ENCODE peak calls at places on chromosomes 7 and 10, in nine cellular contexts. B is HL-60, M is sigmoid colon, G is breast epithelium, N is GM23338, P is K562, Z is HCT116, X is transverse colon, A is endothelial cell of umbilical vein. J is an unnamed sample.

GRCh38 chr10:63631971-63632370 is 110.8 kb downstream of the REEP3 start:
- DNase-seq in P (no peak), X (no peak), M (no peak), N (no peak), A (no peak), B (no peak), G (no peak), Z (no peak), J (no peak)

GRCh38 chr7:142441074-142441403 is 183.2 kb upstream of the PRSS58 start:
- DNase-seq in Z (no peak), N (peak), A (no peak), M (no peak), B (no peak), P (no peak), G (no peak), X (no peak), J (no peak)

GRCh38 chr10:74967850-74968620 is 141.6 kb downstream of the KAT6B start:
- DNase-seq in N (peak), P (peak), A (peak), X (no peak), M (no peak), B (no peak), G (no peak), Z (no peak), J (no peak)

GRCh38 chr7:87866089-87866488 is 10.1 kb downstream of the SLC25A40 start:
- DNase-seq in G (no peak), A (no peak), P (no peak), X (no peak), N (no peak), Z (no peak), B (no peak), M (no peak), J (no peak)

GRCh38 chr10:17236468-17236886 is 8.4 kb downstream of the VIM start:
- DNase-seq in M (no peak), A (peak), B (no peak), N (no peak), G (no peak), P (no peak), Z (no peak), X (no peak), J (no peak)

GRCh38 chr10:5563237-5563961 is 38.6 kb downstream of the CALML3 start:
- DNase-seq in A (no peak), G (peak), M (peak), N (no peak), B (no peak), X (peak), Z (no peak), P (no peak), J (no peak)

GRCh38 chr10:70751991-70752390 is 33.2 kb downstream of the TBATA start:
- DNase-seq in X (no peak), G (no peak), N (no peak), A (no peak), M (no peak), Z (no peak), P (no peak), B (no peak), J (no peak)

GRCh38 chr10:101046332-101047238 is 15.2 kb upstream of the KAZALD1 start:
- DNase-seq in X (no peak), B (no peak), P (no peak), N (peak), G (no peak), Z (no peak), M (no peak), A (no peak), J (no peak)

GRCh38 chr7:156735861-156736260 is 95.3 kb downstream of the RNF32 start:
- DNase-seq in P (no peak), G (no peak), B (no peak), M (no peak), A (peak), Z (no peak), N (no peak), X (no peak), J (no peak)

GRCh38 chr10:71357792-71358265 is 38.8 kb downstream of the SLC29A3 start:
- DNase-seq in P (peak), N (no peak), B (no peak), A (no peak), M (no peak), G (no peak), Z (no peak), X (no peak), J (no peak)

GRCh38 chr7:42055171-42055570 is 181.8 kb downstream of the GLI3 start:
- DNase-seq in X (no peak), A (no peak), N (no peak), Z (no peak), P (no peak), M (no peak), G (no peak), B (no peak), J (no peak)

GRCh38 chr7:38855867-38856266 is 53.1 kb downstream of the VPS41 start:
- DNase-seq in G (no peak), Z (no peak), A (no peak), B (no peak), P (no peak), X (no peak), M (no peak), N (no peak), J (no peak)

GRCh38 chr7:151469281-151469680 is 29.3 kb upstream of the CRYGN start:
- DNase-seq in P (no peak), X (peak), M (no peak), N (no peak), A (no peak), Z (no peak), B (no peak), G (no peak), J (no peak)

GRCh38 chr7:151472644-151473380 is 32.9 kb upstream of the CRYGN start:
- DNase-seq in Z (no peak), N (no peak), B (no peak), A (peak), X (peak), M (no peak), P (no peak), G (no peak), J (no peak)

GRCh38 chr7:151470656-151471180 is 30.8 kb upstream of the CRYGN start:
- DNase-seq in M (no peak), Z (no peak), G (no peak), B (no peak), X (no peak), N (no peak), P (no peak), A (no peak), J (no peak)

GRCh38 chr7:151465169-151465568 is 25.2 kb upstream of the CRYGN start:
- DNase-seq in G (no peak), N (no peak), M (no peak), Z (no peak), A (no peak), X (no peak), P (no peak), B (no peak), J (no peak)

GRCh38 chr7:151468214-151469023 is 28.5 kb upstream of the CRYGN start:
- DNase-seq in A (no peak), P (no peak), B (no peak), N (no peak), M (no peak), X (no peak), Z (no peak), G (no peak), J (no peak)
- TF ChIP-seq POLR2AphosphoS5 in A (no peak), P (no peak), B (no peak), N (no peak), M (no peak), X (no peak), Z (no peak), G (no peak), J (no peak)

GRCh38 chr7:2225830-2226229 is 6.9 kb downstream of the MAD1L1 start:
- DNase-seq in X (no peak), B (no peak), A (no peak), G (no peak), Z (no peak), M (no peak), N (no peak), P (no peak), J (no peak)

GRCh38 chr7:2224934-2225333 is 7.8 kb downstream of the MAD1L1 start:
- DNase-seq in B (no peak), M (no peak), A (no peak), Z (no peak), X (no peak), G (no peak), P (no peak), N (no peak), J (no peak)

GRCh38 chr7:2224491-2224928 is 8.2 kb downstream of the MAD1L1 start:
- DNase-seq in A (no peak), M (no peak), B (no peak), G (no peak), N (no peak), X (no peak), P (no peak), Z (no peak), J (no peak)

GRCh38 chr7:2223321-2223720 is 9.4 kb downstream of the MAD1L1 start:
- DNase-seq in B (no peak), M (no peak), X (no peak), Z (no peak), A (no peak), P (no peak), G (no peak), N (no peak), J (no peak)

GRCh38 chr7:2225336-2225735 is 7.4 kb downstream of the MAD1L1 start:
- DNase-seq in M (no peak), G (no peak), N (no peak), Z (no peak), B (no peak), A (no peak), P (no peak), X (no peak), J (no peak)
- TF ChIP-seq POLR2AphosphoS5 in M (no peak), G (no peak), N (no peak), Z (no peak), B (no peak), A (no peak), P (no peak), X (no peak), J (no peak)

GRCh38 chr7:91347288-91347687 is 83.1 kb downstream of the FZD1 start:
- DNase-seq in B (no peak), X (no peak), P (no peak), Z (no peak), M (no peak), G (no peak), N (no peak), A (peak), J (no peak)
- TF ChIP-seq POLR2AphosphoS5 in B (no peak), X (no peak), P (no peak), Z (no peak), M (no peak), G (no peak), N (no peak), A (peak), J (no peak)

DNA sequence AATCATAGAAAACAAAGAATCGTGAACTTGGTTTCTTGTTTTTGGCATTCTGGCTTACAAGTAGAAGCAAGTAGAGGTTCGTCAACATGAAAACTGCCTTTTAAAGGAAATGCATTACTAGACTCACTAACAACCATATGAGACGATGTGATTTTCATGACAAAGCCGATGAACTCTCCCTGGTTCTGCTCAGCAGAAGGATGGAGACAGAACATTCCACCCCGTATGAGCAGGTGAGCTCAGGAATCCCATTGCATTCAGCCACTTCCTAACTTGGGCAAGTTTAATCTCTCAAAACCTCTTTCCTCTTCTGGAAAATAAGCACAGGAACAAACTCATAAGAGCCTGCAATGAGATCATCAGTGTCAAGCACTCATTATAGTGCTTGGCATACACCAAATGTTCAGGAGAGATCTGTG is 57.4 kb upstream of the SVIL start:
- DNase-seq in P (no peak), A (peak), M (no peak), X (no peak), G (no peak), B (no peak), N (peak), Z (no peak), J (peak)
- TF ChIP-seq POLR2AphosphoS5 in P (no peak), A (peak), M (peak), X (peak), G (no peak), B (no peak), N (no peak), Z (no peak), J (no peak)

GRCh38 chr7:2657920-2658671 is 26.3 kb downstream of the TTYH3 start:
- DNase-seq in P (no peak), M (no peak), X (no peak), B (no peak), Z (no peak), N (no peak), G (no peak), A (no peak), J (no peak)
- TF ChIP-seq POLR2AphosphoS5 in P (no peak), M (no peak), X (no peak), B (no peak), Z (no peak), N (no peak), G (no peak), A (no peak), J (no peak)

GRCh38 chr7:67343114-67343513 is 346.5 kb downstream of the TYW1 start:
- DNase-seq in B (no peak), N (no peak), M (peak), G (no peak), Z (no peak), A (no peak), X (no peak), P (no peak), J (no peak)
- TF ChIP-seq POLR2AphosphoS5 in B (no peak), N (no peak), M (no peak), G (no peak), Z (no peak), A (no peak), X (no peak), P (no peak), J (no peak)

DNA sequence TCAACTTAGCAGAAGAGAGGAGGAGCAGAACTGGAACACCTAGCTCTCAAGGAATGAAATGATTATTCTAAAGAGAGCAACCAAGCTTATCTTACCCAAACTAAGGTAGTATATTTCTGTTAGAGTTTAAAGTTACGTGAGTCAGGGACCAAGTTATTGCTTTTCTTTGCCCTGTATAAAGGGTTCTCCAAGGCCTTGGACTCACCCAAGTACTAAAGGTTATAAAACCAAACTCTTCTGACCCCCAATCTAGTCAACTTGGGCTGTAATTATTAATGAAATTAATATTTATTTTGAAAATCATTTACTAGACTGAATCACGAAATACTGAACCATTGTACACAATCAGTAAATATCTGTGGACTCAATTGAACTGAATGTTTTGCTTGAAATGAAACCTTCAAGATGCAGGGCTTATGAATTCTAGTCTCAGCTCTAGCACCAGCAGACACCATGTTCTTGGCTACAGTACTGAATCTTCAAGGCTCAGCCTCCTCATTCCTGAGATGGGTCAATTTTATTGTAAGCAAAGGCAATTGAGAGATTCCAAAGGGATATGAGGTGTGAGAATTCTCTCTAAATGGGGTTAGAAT is 1.8 kb upstream of the CYP2C19 start:
- DNase-seq in A (no peak), Z (no peak), X (no peak), G (no peak), B (no peak), N (no peak), P (no peak), M (no peak), J (no peak)
- TF ChIP-seq POLR2AphosphoS5 in A (no peak), Z (no peak), X (no peak), G (no peak), B (no peak), N (no peak), P (no peak), M (no peak), J (no peak)

GRCh38 chr7:109336531-109336930 is 766.9 kb downstream of the DNAJB9 start:
- DNase-seq in N (no peak), X (no peak), A (no peak), Z (no peak), P (no peak), B (no peak), G (no peak), M (no peak), J (no peak)
- TF ChIP-seq POLR2AphosphoS5 in N (no peak), X (no peak), A (no peak), Z (no peak), P (no peak), B (no peak), G (no peak), M (no peak), J (no peak)

GRCh38 chr7:5420841-5421625 is 2.6 kb downstream of the TNRC18 start:
- DNase-seq in Z (no peak), G (no peak), N (no peak), P (peak), B (no peak), A (peak), M (no peak), X (no peak), J (no peak)
- TF ChIP-seq POLR2AphosphoS5 in Z (no peak), G (peak), N (no peak), P (no peak), B (no peak), A (peak), M (no peak), X (no peak), J (no peak)

J was measured in Panc1.